ENCODE peak calls at places on chromosomes 16 and 17, in six cellular contexts. K is PC-3, M is substantia nigra, I is breast epithelium, G is neuronal stem cell, U is dorsolateral prefrontal cortex. E is an unnamed sample.

GRCh38 chr17:81004336-81005015 is 12.8 kb downstream of the CHMP6 start:
- DNase-seq in K (no peak), M (no peak), I (no peak), G (no peak), U (no peak), E (no peak)

GRCh38 chr17:27751622-27752490 is 48.5 kb downstream of the NOS2 start:
- DNase-seq in K (no peak), M (no peak), I (no peak), G (no peak), U (no peak), E (no peak)

GRCh38 chr17:50498021-50498874 is 10.0 kb upstream of the MYCBPAP start:
- DNase-seq in K (peak), M (no peak), I (no peak), G (no peak), U (no peak), E (no peak)

GRCh38 chr17:64154321-64155089 is 24.6 kb upstream of the ERN1 start:
- DNase-seq in K (no peak), M (peak), I (no peak), G (no peak), U (peak), E (peak)

GRCh38 chr17:79338142-79338541 is 263.5 kb downstream of the ENGASE start:
- DNase-seq in K (no peak), M (no peak), I (no peak), G (no peak), U (no peak), E (no peak)

GRCh38 chr16:21720533-21720932 is 56.8 kb downstream of the OTOA start:
- DNase-seq in K (no peak), M (no peak), I (no peak), G (no peak), U (no peak), E (no peak)

GRCh38 chr17:75685508-75685907 is 18.4 kb downstream of the SAP30BP start:
- DNase-seq in K (no peak), M (no peak), I (no peak), G (no peak), U (no peak), E (no peak)

GRCh38 chr17:1089915-1090314 is 89.9 kb downstream of the ABR start:
- DNase-seq in K (no peak), M (peak), I (no peak), G (no peak), U (no peak), E (no peak)

GRCh38 chr16:66618588-66618987 is 14.1 kb downstream of the CMTM3 start:
- DNase-seq in K (peak), M (no peak), I (no peak), G (no peak), U (no peak), E (no peak)

GRCh38 chr17:74202879-74203432 is 522 bp upstream of the RPL38 start:
- DNase-seq in K (peak), M (no peak), I (peak), G (peak), U (no peak), E (no peak)

GRCh38 chr17:45668316-45668715 is 115.8 kb upstream of the CRHR1 start:
- DNase-seq in K (no peak), M (no peak), I (no peak), G (no peak), U (no peak), E (no peak)

GRCh38 chr17:45667591-45668171 is 116.4 kb upstream of the CRHR1 start:
- DNase-seq in K (no peak), M (no peak), I (no peak), G (no peak), U (peak), E (no peak)

GRCh38 chr17:45666046-45666600 is 118.0 kb upstream of the CRHR1 start:
- DNase-seq in K (peak), M (no peak), I (no peak), G (no peak), U (no peak), E (no peak)

GRCh38 chr17:45663772-45664171 is 120.3 kb upstream of the CRHR1 start:
- DNase-seq in K (peak), M (no peak), I (no peak), G (no peak), U (no peak), E (no peak)

DNA sequence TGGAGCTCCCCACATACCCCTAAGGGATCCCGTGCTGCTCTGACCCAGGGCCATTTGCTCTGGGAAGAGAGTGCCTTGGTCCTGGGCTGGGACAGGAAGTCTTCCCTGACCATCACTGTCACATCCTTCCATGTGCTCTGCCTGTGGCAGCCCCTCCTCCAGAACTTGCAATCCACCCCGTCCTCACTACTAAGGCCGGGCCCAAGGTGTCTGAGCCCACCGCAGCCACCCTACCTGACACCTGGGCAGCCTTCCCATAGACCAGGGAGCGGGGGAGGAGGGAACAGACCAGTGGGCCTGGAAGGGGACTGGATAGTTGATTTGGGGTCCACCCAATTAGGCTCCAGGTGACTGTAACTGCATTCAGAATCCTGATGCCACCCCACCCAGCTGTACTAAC is 117.5 kb upstream of the CRHR1 start:
- DNase-seq in K (no peak), M (no peak), I (no peak), G (no peak), U (no peak), E (no peak)
- H3K27ac ChIP-seq in K (no peak), M (no peak), I (no peak), G (no peak), U (peak), E (no peak)

GRCh38 chr16:20674684-20675487 is 22.6 kb downstream of the ACSM1 start:
- DNase-seq in K (no peak), M (no peak), I (no peak), G (no peak), U (no peak), E (no peak)
- H3K27ac ChIP-seq in K (no peak), M (no peak), I (peak), G (no peak), U (no peak), E (no peak)

GRCh38 chr17:82407255-82407654 is 10.9 kb upstream of the HEXD start:
- DNase-seq in K (peak), M (no peak), I (no peak), G (no peak), U (no peak), E (no peak)
- H3K27ac ChIP-seq in K (no peak), M (no peak), I (no peak), G (no peak), U (no peak), E (no peak)

DNA sequence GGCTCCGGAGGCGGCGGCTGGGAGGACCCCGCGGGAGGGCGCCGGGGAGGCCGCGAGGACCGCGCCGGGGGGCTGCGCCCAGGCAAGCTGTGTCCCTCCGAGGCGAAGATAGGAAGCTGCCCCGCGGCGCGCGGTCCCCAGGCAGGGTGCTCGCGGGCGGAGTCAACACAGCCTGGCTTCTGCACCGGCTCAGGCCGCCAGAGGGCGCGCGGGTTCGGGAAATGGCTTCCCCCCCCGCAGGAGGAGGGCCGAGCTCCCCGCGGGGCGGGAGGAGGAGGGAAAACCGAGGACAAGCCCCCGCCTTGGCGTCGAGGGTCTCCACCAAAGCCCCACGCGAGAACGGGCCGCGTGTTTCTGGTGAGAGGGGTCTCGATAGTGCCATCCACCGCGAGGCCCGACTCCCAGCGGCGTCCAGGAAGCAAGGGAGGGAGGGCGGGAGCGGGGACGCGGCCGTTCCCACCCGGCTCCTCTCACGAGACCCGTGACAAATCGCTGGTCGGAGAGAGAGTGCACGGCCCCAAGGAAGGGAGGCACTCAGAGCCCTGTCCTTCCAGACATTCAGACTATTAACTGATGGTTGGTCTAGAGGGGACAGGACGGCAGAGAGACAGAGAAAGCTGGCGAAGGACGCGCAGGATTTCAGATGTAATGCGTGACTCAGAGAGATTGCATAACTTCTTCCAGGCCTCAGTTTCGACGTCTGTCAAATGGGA is 64.4 kb upstream of the DNAJA2 start:
- DNase-seq in K (peak), M (peak), I (peak), G (peak), U (peak), E (peak)
- H3K27ac ChIP-seq in K (no peak), M (no peak), I (peak), G (no peak), U (peak), E (peak)

GRCh38 chr17:42798383-42799380 is at the start of the genes CNTD1 and COA3:
- DNase-seq in K (peak), M (peak), I (peak), G (peak), U (peak), E (peak)
- H3K27ac ChIP-seq in K (peak), M (peak), I (peak), G (no peak), U (peak), E (no peak)